ENCODE peak calls at places on chromosomes 3 and 15, in ten cellular contexts. I is WTC11, K is A549, D is K562, F is H1, S is HepG2, Q is GM12878, X is NB4, J is endothelial cell of umbilical vein, L is SK-N-SH. O is an unnamed sample.

GRCh38 chr15:63605816-63606215 is 8.6 kb downstream of the FBXL22 start:
- DNase-seq in K (no peak), L (no peak), D (no peak), I (no peak), X (peak), Q (no peak), J (no peak), F (no peak), S (no peak), O (no peak)

GRCh38 chr15:94229591-94230365 is 1.6 kb upstream of the MCTP2 start:
- DNase-seq in K (no peak), D (no peak), F (no peak), I (no peak), S (no peak), L (no peak), X (peak), Q (peak), J (no peak), O (no peak)

GRCh38 chr3:52118156-52118875 is 35.9 kb downstream of the POC1A start:
- DNase-seq in X (no peak), K (no peak), I (no peak), F (no peak), D (no peak), L (no peak), J (no peak), S (no peak), Q (no peak), O (no peak)

GRCh38 chr15:69755571-69756310 is 303.1 kb downstream of the RPLP1 start:
- DNase-seq in I (no peak), Q (peak), K (no peak), D (no peak), S (no peak), F (no peak), X (peak), L (no peak), J (no peak), O (no peak)

GRCh38 chr15:85988741-85989140 is 90.9 kb upstream of the AGBL1 start:
- DNase-seq in D (no peak), Q (no peak), X (peak), L (no peak), S (no peak), F (no peak), I (no peak), J (no peak), K (no peak), O (no peak)

GRCh38 chr3:177069514-177070329 is 127.6 kb downstream of the TBL1XR1 start:
- DNase-seq in S (no peak), X (no peak), I (no peak), J (peak), D (no peak), F (no peak), K (no peak), Q (no peak), L (no peak), O (no peak)

GRCh38 chr3:78506581-78507195 is 1261.1 kb downstream of the ROBO1 start:
- DNase-seq in F (no peak), D (no peak), J (no peak), L (no peak), Q (no peak), X (no peak), I (no peak), S (no peak), K (no peak), O (no peak)

GRCh38 chr3:132033471-132033870 is 1.3 kb downstream of the CPNE4 start:
- DNase-seq in Q (no peak), D (no peak), I (no peak), K (no peak), J (no peak), L (no peak), S (no peak), F (no peak), X (no peak), O (no peak)

GRCh38 chr15:53226559-53226958 is 436.4 kb upstream of the ONECUT1 start:
- DNase-seq in K (no peak), L (no peak), J (no peak), X (no peak), S (no peak), D (no peak), Q (no peak), F (no peak), I (no peak), O (no peak)

GRCh38 chr3:27387625-27388024 is 18.4 kb upstream of the NEK10 start:
- DNase-seq in L (no peak), Q (no peak), S (no peak), I (peak), F (no peak), J (no peak), X (no peak), D (no peak), K (no peak), O (no peak)

GRCh38 chr3:5250467-5251195 is 63.1 kb downstream of the EDEM1 start:
- DNase-seq in Q (no peak), F (no peak), J (no peak), K (peak), I (no peak), X (no peak), L (peak), S (peak), D (no peak), O (no peak)

GRCh38 chr3:51943451-51944391 is 1.6 kb downstream of the PARP3 start:
- DNase-seq in Q (no peak), F (no peak), S (no peak), I (peak), J (no peak), X (no peak), D (no peak), K (no peak), L (no peak), O (no peak)

GRCh38 chr3:66378256-66378655 is 122.6 kb downstream of the LRIG1 start:
- DNase-seq in J (peak), S (no peak), I (peak), K (peak), L (peak), Q (no peak), D (peak), F (peak), X (peak), O (peak)

GRCh38 chr3:110069641-110070538 is 732.5 kb upstream of the DPPA4 start:
- DNase-seq in J (no peak), I (no peak), D (no peak), Q (no peak), F (no peak), X (no peak), S (no peak), L (no peak), K (peak), O (no peak)

GRCh38 chr3:78798266-78798832 is 969.4 kb downstream of the ROBO1 start:
- DNase-seq in I (no peak), L (no peak), X (no peak), Q (no peak), S (peak), K (no peak), J (no peak), D (no peak), F (no peak), O (no peak)

DNA sequence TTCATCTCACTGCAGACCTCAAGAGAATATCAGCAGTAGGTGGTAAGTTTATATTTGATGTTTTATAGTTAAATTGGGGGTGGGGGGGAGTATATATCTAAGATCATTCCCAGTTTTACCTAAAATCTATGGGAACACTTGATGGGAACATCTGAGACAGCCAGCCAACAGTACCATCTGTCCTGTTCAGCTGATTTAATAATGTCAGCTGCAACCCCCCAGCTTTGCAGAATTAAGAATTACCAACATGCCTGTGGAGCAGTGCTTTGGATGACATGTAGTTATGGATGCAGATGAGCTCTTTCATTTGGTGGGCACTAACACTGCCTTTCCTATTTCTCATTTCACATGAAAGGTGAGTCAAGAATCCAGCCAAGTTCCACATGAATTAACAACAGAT is 76.1 kb downstream of the SETD5 start:
- DNase-seq in I (no peak), F (no peak), J (no peak), Q (no peak), K (no peak), L (no peak), X (no peak), S (no peak), D (no peak), O (no peak)
- TF ChIP-seq MAX in I (no peak), F (no peak), J (no peak), Q (no peak), K (no peak), L (no peak), X (no peak), S (no peak), D (no peak), O (no peak)

DNA sequence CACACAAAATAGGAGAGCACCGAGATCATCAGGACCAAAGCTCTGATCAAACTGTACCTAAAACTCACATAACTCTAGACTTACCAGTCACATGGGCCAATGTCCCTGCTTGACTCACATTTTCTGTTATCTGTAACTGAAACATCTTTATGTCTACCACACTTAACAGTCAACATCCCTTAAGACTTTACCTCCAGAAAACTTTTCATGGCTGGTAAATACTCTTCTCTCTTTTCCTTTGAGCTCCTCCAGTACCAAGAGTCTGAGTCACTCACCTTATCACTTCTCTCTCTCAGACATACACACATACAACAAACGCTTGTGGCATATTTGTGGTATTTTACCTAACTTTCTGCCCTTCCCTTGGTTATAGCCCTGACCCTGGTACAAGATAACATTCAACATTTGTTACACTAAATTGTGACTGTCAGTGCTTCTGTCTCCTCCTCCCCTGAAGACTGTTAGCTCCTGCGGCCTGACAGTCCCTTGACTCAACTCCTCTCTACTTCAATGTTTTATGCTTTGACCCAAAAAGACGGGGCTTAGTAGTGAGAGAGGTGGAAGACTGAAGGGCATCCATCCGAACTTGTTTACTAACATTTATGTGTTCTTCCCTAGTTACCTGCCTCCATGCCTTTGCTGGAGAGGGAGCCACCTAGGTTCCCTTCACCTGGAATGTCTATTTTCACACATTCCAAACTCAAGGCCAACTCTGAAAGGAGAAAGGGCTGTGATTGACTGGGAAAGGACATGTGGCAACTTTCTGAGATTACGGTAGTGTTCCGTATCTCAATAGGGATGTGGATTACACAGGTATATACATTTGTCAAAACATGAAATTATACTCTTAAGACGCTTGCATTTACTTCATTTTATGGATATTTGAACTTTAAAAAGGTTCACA is 3.7 kb upstream of the EFHB start:
- DNase-seq in S (peak), D (peak), X (no peak), L (no peak), J (no peak), Q (no peak), K (no peak), I (no peak), F (no peak), O (no peak)
- TF ChIP-seq MAX in S (no peak), D (no peak), X (no peak), L (no peak), J (no peak), Q (no peak), K (no peak), I (no peak), F (no peak), O (no peak)

GRCh38 chr3:13141991-13142412 is 68.8 kb upstream of the IQSEC1 start:
- DNase-seq in Q (no peak), D (peak), I (peak), X (peak), K (no peak), F (peak), J (no peak), S (no peak), L (no peak), O (no peak)
- TF ChIP-seq MAX in Q (no peak), D (peak), I (peak), X (peak), K (no peak), F (peak), J (no peak), S (no peak), L (no peak), O (no peak)

DNA sequence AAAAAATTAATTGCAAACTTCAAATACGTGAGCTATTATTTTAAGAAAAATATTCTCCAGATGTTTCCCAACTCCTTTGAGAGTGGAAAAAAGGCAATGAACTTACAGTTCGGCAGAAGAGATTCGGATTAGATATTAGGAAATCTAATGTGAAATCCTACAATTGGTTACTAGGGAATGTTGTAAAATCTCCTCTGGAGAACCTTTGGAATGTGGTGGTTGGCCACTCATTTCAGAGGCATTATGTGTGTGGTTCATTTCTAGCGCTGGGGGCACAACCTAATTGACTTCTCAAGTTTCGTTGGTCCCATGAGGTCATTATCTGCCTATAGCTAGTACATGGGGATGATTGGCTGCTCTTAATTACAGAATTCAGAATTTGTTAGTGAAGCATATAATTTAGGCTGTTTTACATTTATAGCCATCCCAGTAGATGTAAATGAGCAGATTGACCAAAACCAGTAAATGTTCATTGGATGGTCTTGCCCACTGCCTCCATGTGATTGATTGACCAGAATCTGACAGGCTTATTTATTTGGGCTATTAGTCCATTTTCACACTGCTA is 34.6 kb upstream of the CMSS1 start:
- DNase-seq in J (no peak), S (no peak), F (no peak), Q (no peak), X (no peak), L (no peak), I (no peak), D (no peak), K (no peak), O (no peak)
- TF ChIP-seq MAX in J (no peak), S (no peak), F (no peak), Q (no peak), X (no peak), L (no peak), I (no peak), D (no peak), K (no peak), O (no peak)

DNA sequence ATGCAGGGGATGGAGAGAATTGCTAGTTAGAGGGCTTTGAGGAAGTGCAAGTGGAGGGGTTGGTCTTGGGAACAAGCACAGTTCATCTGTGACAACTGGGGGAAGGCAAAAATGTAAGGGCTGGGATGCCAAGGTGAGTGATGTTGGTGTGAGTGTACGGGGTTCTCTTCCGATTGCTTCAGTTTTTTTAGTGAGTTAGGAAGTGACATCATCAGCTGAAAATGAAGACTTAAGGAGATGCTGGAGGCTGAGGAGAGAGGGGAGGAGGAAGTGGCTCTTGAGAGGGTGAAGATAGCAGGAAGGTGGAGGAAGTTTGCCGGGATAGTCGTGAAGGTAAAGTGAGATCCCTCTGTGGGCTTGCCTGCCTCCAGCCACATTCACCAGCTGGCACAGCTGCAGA is 12.7 kb downstream of the TICRR start:
- DNase-seq in I (no peak), L (no peak), F (no peak), S (no peak), X (no peak), D (no peak), K (no peak), J (peak), Q (no peak), O (no peak)
- TF ChIP-seq MAX in I (no peak), L (no peak), F (no peak), S (no peak), X (no peak), D (no peak), K (no peak), J (no peak), Q (no peak), O (no peak)

GRCh38 chr3:53493997-53494791 is at the start of gene CACNA1D:
- DNase-seq in K (no peak), F (peak), L (peak), J (no peak), D (no peak), Q (no peak), I (peak), S (no peak), X (no peak), O (peak)
- TF ChIP-seq MAX in K (peak), F (peak), L (no peak), J (no peak), D (no peak), Q (no peak), I (peak), S (peak), X (no peak), O (no peak)